ENCODE peak calls at places on chromosomes 6 and 20, in nine cellular contexts. Q, S, D, J, N, G, U, R and K are unnamed samples.

GRCh38 chr6:130362128-130362527 is 3.7 kb upstream of the TMEM200A start:
- DNase-seq in D (no peak), U (no peak), J (no peak), Q (no peak), S (no peak), N (no peak), G (no peak), R (peak; percentile 16), K (peak; percentile 10)

GRCh38 chr6:89828988-89829590 is 591 bp upstream of the CASP8AP2 start:
- DNase-seq in Q (no peak), N (peak; percentile 28), J (no peak), D (no peak), R (peak; percentile 59), S (no peak), U (no peak), G (no peak), K (no peak)

GRCh38 chr6:112743343-112743742 is 396.2 kb downstream of the RFPL4B start:
- DNase-seq in J (no peak), Q (no peak), N (no peak), G (no peak), D (no peak), S (no peak), R (no peak), U (no peak), K (no peak)

GRCh38 chr6:148885154-148885870 is 138.5 kb downstream of the UST start:
- DNase-seq in S (no peak), U (no peak), J (no peak), Q (no peak), G (no peak), N (no peak), R (no peak), D (no peak), K (peak; percentile 28)

GRCh38 chr6:18350728-18351127 is 36.4 kb upstream of the RNF144B start:
- DNase-seq in R (no peak), S (no peak), Q (no peak), N (no peak), D (no peak), J (no peak), G (no peak), U (no peak), K (no peak)

GRCh38 chr20:54874718-54875117 is 399.3 kb downstream of the DOK5 start:
- DNase-seq in J (no peak), N (no peak), U (no peak), S (no peak), G (no peak), R (no peak), D (no peak), Q (no peak), K (no peak)

GRCh38 chr20:63660622-63661021 is 2.5 kb downstream of the RTEL1 start:
- DNase-seq in S (no peak), D (no peak), J (no peak), G (no peak), N (no peak), U (no peak), Q (no peak), R (no peak), K (no peak)

GRCh38 chr6:85417336-85417735 is 32.5 kb upstream of the NT5E start:
- DNase-seq in U (no peak), R (no peak), N (no peak), S (no peak), D (no peak), G (no peak), J (no peak), Q (no peak), K (no peak)

GRCh38 chr6:128363020-128363419 is 157.4 kb downstream of the PTPRK start:
- DNase-seq in U (no peak), D (no peak), Q (no peak), G (no peak), N (no peak), S (no peak), R (no peak), J (no peak), K (no peak)

GRCh38 chr6:128397996-128398395 is 122.4 kb downstream of the PTPRK start:
- DNase-seq in N (no peak), S (no peak), U (no peak), G (no peak), D (no peak), Q (no peak), R (peak; percentile 95), J (no peak), K (no peak)

GRCh38 chr20:11676618-11677289 is 240.9 kb upstream of the BTBD3 start:
- DNase-seq in R (peak; percentile 69), J (no peak), S (peak; percentile 58), U (peak; percentile 44), N (peak; percentile 5), Q (no peak), D (no peak), G (peak; percentile 8), K (peak; percentile 56)

GRCh38 chr6:30681696-30682180 is 4.7 kb downstream of the PPP1R18 start:
- DNase-seq in D (no peak), S (no peak), Q (no peak), R (no peak), U (no peak), J (peak; percentile 18), G (no peak), N (peak; percentile 27), K (no peak)

GRCh38 chr6:138485586-138486248 is 13.6 kb downstream of the NHSL1 start:
- DNase-seq in S (no peak), J (no peak), G (no peak), U (no peak), N (no peak), Q (no peak), D (no peak), R (no peak), K (no peak)

GRCh38 chr6:44203955-44204354 is 12.8 kb upstream of the MYMX start:
- DNase-seq in G (no peak), Q (no peak), R (no peak), N (no peak), U (no peak), D (no peak), S (no peak), J (no peak), K (no peak)

GRCh38 chr6:16058188-16058780 is 70.6 kb upstream of the MYLIP start:
- DNase-seq in Q (no peak), J (no peak), S (no peak), U (no peak), N (no peak), R (no peak), G (no peak), D (no peak), K (no peak)

GRCh38 chr6:20230720-20231119 is 18.5 kb upstream of the MBOAT1 start:
- DNase-seq in N (no peak), Q (no peak), R (no peak), J (no peak), S (no peak), G (no peak), D (no peak), U (no peak), K (no peak)

GRCh38 chr6:16639689-16640480 is 121.4 kb downstream of the ATXN1 start:
- DNase-seq in G (peak; percentile 27), S (no peak), Q (no peak), R (peak; percentile 36), U (no peak), D (no peak), J (peak; percentile 34), N (no peak), K (peak; percentile 80)

GRCh38 chr6:165571721-165572132 is 91.3 kb downstream of the PDE10A start:
- DNase-seq in U (no peak), Q (no peak), J (peak; percentile 49), D (no peak), N (no peak), G (no peak), S (no peak), R (no peak), K (peak; percentile 62)

GRCh38 chr6:109318328-109318876 is 63.9 kb downstream of the CD164 start:
- DNase-seq in S (no peak), G (no peak), U (no peak), Q (no peak), N (no peak), D (no peak), J (no peak), R (no peak), K (no peak)

GRCh38 chr6:21109421-21110178 is 484.0 kb upstream of the SOX4 start:
- DNase-seq in G (peak; percentile 45), U (no peak), D (no peak), S (no peak), Q (no peak), R (peak; percentile 7), J (no peak), N (no peak), K (peak; percentile 73)

GRCh38 chr6:14876778-14877613 is 368.9 kb upstream of the JARID2 start:
- DNase-seq in J (peak; percentile 81), U (no peak), G (no peak), Q (no peak), R (peak; percentile 36), S (no peak), N (peak; percentile 60), D (no peak), K (peak; percentile 91)

GRCh38 chr20:54025166-54025835 is 45.1 kb downstream of the BCAS1 start:
- DNase-seq in J (no peak), U (no peak), D (no peak), Q (no peak), G (no peak), S (no peak), N (no peak), R (no peak), K (peak; percentile 6)